ENCODE peak calls at places on chromosome 12, in eight cellular contexts. F is fibroblast of the aortic adventitia, G is hippocampal formation, B is left kidney, P is Kasumi-1, L is Calu3, H is NCI-H1092, C is T-helper 9 cell. N is an unnamed sample.

GRCh38 chr12:120677765-120678473 is 9.0 kb upstream of the MLEC start:
- DNase-seq in F (no peak), G (no peak), B (peak), P (no peak), L (no peak), H (no peak), C (no peak), N (no peak)

GRCh38 chr12:112664569-112664968 is 127.0 kb upstream of the RPH3A start:
- DNase-seq in F (peak), G (no peak), B (peak), P (peak), L (peak), H (no peak), C (no peak), N (no peak)

GRCh38 chr12:128771681-128772080 is 52.1 kb downstream of the SLC15A4 start:
- DNase-seq in F (no peak), G (no peak), B (no peak), P (no peak), L (no peak), H (no peak), C (no peak), N (no peak)

GRCh38 chr12:109125791-109126190 is 9.4 kb downstream of the ACACB start:
- DNase-seq in F (no peak), G (no peak), B (no peak), P (no peak), L (no peak), H (no peak), C (no peak), N (no peak)

GRCh38 chr12:48924617-48925217 is 575 bp downstream of the FKBP11 start:
- DNase-seq in F (peak), G (no peak), B (peak), P (peak), L (peak), H (peak), C (peak), N (peak)

GRCh38 chr12:53334822-53335221 is 1.3 kb downstream of the SP7 start:
- DNase-seq in F (no peak), G (no peak), B (peak), P (no peak), L (no peak), H (no peak), C (no peak), N (no peak)

GRCh38 chr12:122087431-122088180 is 9.1 kb downstream of the MLXIP start:
- DNase-seq in F (no peak), G (no peak), B (peak), P (no peak), L (no peak), H (no peak), C (no peak), N (no peak)

GRCh38 chr12:116336542-116337065 is 59.1 kb upstream of the MED13L start:
- DNase-seq in F (peak), G (no peak), B (peak), P (no peak), L (no peak), H (no peak), C (no peak), N (peak)

GRCh38 chr12:108635997-108636808 is 2.5 kb upstream of the SELPLG start:
- DNase-seq in F (no peak), G (no peak), B (no peak), P (no peak), L (no peak), H (no peak), C (no peak), N (no peak)

GRCh38 chr12:6444031-6444430 is 724 bp upstream of the CD27 start:
- DNase-seq in F (no peak), G (no peak), B (no peak), P (no peak), L (no peak), H (no peak), C (no peak), N (peak)

GRCh38 chr12:49019435-49020317 is 1.1 kb upstream of the PRKAG1 start:
- DNase-seq in F (peak), G (no peak), B (peak), P (peak), L (peak), H (no peak), C (peak), N (peak)

GRCh38 chr12:6961278-6961694 is 9.2 kb downstream of the PHB2 start:
- DNase-seq in F (no peak), G (no peak), B (peak), P (no peak), L (no peak), H (no peak), C (peak), N (peak)

GRCh38 chr12:72511906-72512305 is 239.7 kb downstream of the TRHDE start:
- DNase-seq in F (peak), G (no peak), B (peak), P (no peak), L (no peak), H (no peak), C (no peak), N (no peak)

GRCh38 chr12:29634057-29634456 is 136.6 kb upstream of the OVCH1 start:
- DNase-seq in F (peak), G (no peak), B (no peak), P (no peak), L (no peak), H (no peak), C (no peak), N (no peak)

GRCh38 chr12:19779393-19780056 is 340.2 kb downstream of the AEBP2 start:
- DNase-seq in F (peak), G (no peak), B (peak), P (no peak), L (no peak), H (no peak), C (no peak), N (peak)

GRCh38 chr12:93664573-93665138 is 12.5 kb upstream of the CRADD start:
- DNase-seq in F (peak), G (no peak), B (no peak), P (no peak), L (no peak), H (no peak), C (no peak), N (no peak)

GRCh38 chr12:33438890-33439586 is 581 bp downstream of the SYT10 start:
- DNase-seq in F (peak), G (no peak), B (peak), P (no peak), L (peak), H (peak), C (no peak), N (peak)

GRCh38 chr12:108403952-108404351 is 64.8 kb upstream of the CMKLR1 start:
- DNase-seq in F (no peak), G (no peak), B (peak), P (no peak), L (no peak), H (no peak), C (no peak), N (no peak)

GRCh38 chr12:22101749-22102243 is 55.8 kb downstream of the CMAS start:
- DNase-seq in F (peak), G (peak), B (no peak), P (peak), L (peak), H (no peak), C (no peak), N (peak)

GRCh38 chr12:121711925-121712461 is 559 bp upstream of the TMEM120B start:
- DNase-seq in F (peak), G (peak), B (peak), P (peak), L (no peak), H (no peak), C (no peak), N (no peak)

GRCh38 chr12:56468216-56469006 is at the start of gene SPRYD4:
- DNase-seq in F (peak), G (peak), B (peak), P (peak), L (peak), H (peak), C (peak), N (peak)

GRCh38 chr12:105194947-105195346 is 41.0 kb downstream of the APPL2 start:
- DNase-seq in F (no peak), G (no peak), B (no peak), P (no peak), L (no peak), H (no peak), C (no peak), N (no peak)

GRCh38 chr12:21528953-21529352 is 2.9 kb downstream of the SPX start:
- DNase-seq in F (no peak), G (no peak), B (peak), P (no peak), L (no peak), H (no peak), C (no peak), N (no peak)

GRCh38 chr12:24748326-24748725 is 200.6 kb downstream of the BCAT1 start:
- DNase-seq in F (no peak), G (no peak), B (no peak), P (no peak), L (no peak), H (no peak), C (no peak), N (no peak)

N was measured in aorta.